ENCODE peak calls at places on chromosomes 12 and 14, in four cellular contexts. M is HCT116, S is SK-N-SH, Z is GM12878. R is an unnamed sample.

GRCh38 chr12:120199595-120200306 is 1.2 kb downstream of the RPLP0 start:
- DNase-seq in M (no peak), S (no peak), Z (no peak), R (peak)

GRCh38 chr12:105933671-105934665 is 204.8 kb downstream of the NUAK1 start:
- DNase-seq in M (no peak), S (peak), Z (no peak), R (no peak)

GRCh38 chr12:76595056-76595455 is 35.5 kb upstream of the OSBPL8 start:
- DNase-seq in M (no peak), S (no peak), Z (no peak), R (no peak)

GRCh38 chr12:47397664-47398281 is 308.1 kb downstream of the RPAP3 start:
- DNase-seq in M (peak), S (no peak), Z (no peak), R (peak)

GRCh38 chr12:121538699-121539061 is 42.1 kb downstream of the KDM2B start:
- DNase-seq in M (peak), S (no peak), Z (no peak), R (no peak)

GRCh38 chr12:115012861-115013667 is 329.1 kb upstream of the TBX3 start:
- DNase-seq in M (no peak), S (peak), Z (no peak), R (no peak)

GRCh38 chr14:35809597-35809996 is 502 bp upstream of the RALGAPA1 start:
- DNase-seq in M (no peak), S (no peak), Z (no peak), R (no peak)

GRCh38 chr12:91556909-91557308 is 374.3 kb upstream of the DCN start:
- DNase-seq in M (no peak), S (no peak), Z (no peak), R (no peak)

DNA sequence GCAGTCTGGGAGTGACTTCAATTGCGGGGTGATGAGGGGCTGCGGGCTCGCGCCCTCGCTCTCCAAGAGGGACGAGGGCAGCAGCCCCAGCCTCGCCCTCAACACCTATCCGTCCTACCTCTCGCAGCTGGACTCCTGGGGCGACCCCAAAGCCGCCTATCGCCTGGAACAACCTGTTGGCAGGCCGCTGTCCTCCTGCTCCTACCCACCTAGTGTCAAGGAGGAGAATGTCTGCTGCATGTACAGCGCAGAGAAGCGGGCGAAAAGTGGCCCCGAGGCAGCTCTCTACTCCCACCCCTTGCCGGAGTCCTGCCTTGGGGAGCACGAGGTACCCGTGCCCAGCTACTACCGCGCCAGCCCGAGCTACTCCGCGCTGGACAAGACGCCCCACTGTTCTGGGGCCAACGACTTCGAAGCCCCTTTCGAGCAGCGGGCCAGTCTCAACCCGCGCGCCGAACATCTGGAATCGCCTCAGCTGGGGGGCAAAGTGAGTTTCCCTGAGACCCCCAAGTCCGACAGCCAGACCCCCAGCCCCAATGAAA is 483 bp downstream of the HOXC10 start:
- DNase-seq in M (no peak), S (peak), Z (no peak), R (peak)
- TF ChIP-seq JUND in M (no peak), S (no peak), Z (no peak), R (no peak)

GRCh38 chr14:86597279-86597678 is 1067.3 kb downstream of the FLRT2 start:
- DNase-seq in M (no peak), S (no peak), Z (no peak), R (no peak)
- TF ChIP-seq JUND in M (no peak), S (no peak), Z (no peak), R (no peak)

GRCh38 chr14:34297786-34298520 is 164.1 kb downstream of the SPTSSA start:
- DNase-seq in M (no peak), S (no peak), Z (no peak), R (peak)

GRCh38 chr14:34300330-34300729 is 161.7 kb downstream of the SPTSSA start:
- DNase-seq in M (no peak), S (no peak), Z (no peak), R (no peak)

GRCh38 chr14:34301107-34301734 is 160.8 kb downstream of the SPTSSA start:
- DNase-seq in M (peak), S (peak), Z (peak), R (peak)

GRCh38 chr14:34302654-34303053 is 159.4 kb downstream of the SPTSSA start:
- DNase-seq in M (no peak), S (no peak), Z (no peak), R (no peak)

GRCh38 chr14:34299360-34299759 is 162.7 kb downstream of the SPTSSA start:
- DNase-seq in M (no peak), S (no peak), Z (no peak), R (no peak)
- TF ChIP-seq JUND in M (no peak), S (no peak), Z (no peak), R (no peak)

GRCh38 chr12:25469368-25469767 is 83.7 kb downstream of the LMNTD1 start:
- DNase-seq in M (no peak), S (no peak), Z (no peak), R (no peak)

GRCh38 chr12:25472453-25472852 is 80.6 kb downstream of the LMNTD1 start:
- DNase-seq in M (no peak), S (no peak), Z (no peak), R (no peak)

GRCh38 chr12:25469861-25470260 is 83.2 kb downstream of the LMNTD1 start:
- DNase-seq in M (no peak), S (no peak), Z (no peak), R (no peak)
- TF ChIP-seq JUND in M (no peak), S (no peak), Z (no peak), R (no peak)

GRCh38 chr14:64464695-64465094 is 604 bp upstream of the AKAP5 start:
- DNase-seq in M (no peak), S (no peak), Z (no peak), R (no peak)
- TF ChIP-seq JUND in M (no peak), S (no peak), Z (no peak), R (no peak)

DNA sequence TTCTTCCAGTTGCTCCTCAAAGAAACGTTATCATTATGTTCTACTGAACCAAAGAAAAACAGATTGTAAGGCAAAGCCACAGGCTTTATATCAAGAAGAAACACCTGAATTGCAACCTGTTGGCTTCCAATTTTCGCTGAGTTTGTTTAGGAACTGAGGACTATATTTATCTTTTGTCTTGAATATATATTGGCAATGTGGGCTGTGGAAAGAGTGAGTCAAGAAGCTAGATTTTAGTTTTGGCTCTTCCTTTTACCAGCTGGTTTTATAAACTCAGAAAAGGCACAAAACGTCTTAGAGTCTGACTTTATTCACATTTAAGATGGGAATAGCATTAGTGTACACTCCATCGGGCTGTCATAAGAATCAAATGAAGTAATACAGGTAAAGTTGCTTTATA is 10.4 kb upstream of the PTHLH start:
- DNase-seq in M (no peak), S (no peak), Z (no peak), R (no peak)
- TF ChIP-seq JUND in M (no peak), S (no peak), Z (no peak), R (no peak)

R was measured in T47D.